ENCODE peak calls at places on chromosome 7, in eight cellular contexts. One of them, this sample, is unnamed.
A peak's percentile ranks its signal among the peaks of the same experiment; 100 is the strongest.

GRCh38 chr7:70047891-70048448 is 449.7 kb downstream of the AUTS2 start:
- DNase-seq in kidney glomerular epithelial cell: no peak
- DNase-seq in neural crest cell: no peak
- DNase-seq in iPS-NIHi11: peak; percentile 39
- DNase-seq in fibroblast of pulmonary artery: no peak
- DNase-seq in dermis microvascular lymphatic vessel endothelial cell: no peak
- DNase-seq in lower lobe of right lung: no peak
- DNase-seq in activated CD4-positive, alpha-beta T cell treated with anti-CD3 and anti-CD28 coated beads, Interleukin-2, amount 10 ng/mL, durations not matched to agents 24 days and 14 days: no peak
- DNase-seq in this sample: no peak

GRCh38 chr7:31648288-31648687 is 38.7 kb upstream of the PPP1R17 start:
- DNase-seq in kidney glomerular epithelial cell: peak; percentile 16
- DNase-seq in neural crest cell: no peak
- DNase-seq in iPS-NIHi11: no peak
- DNase-seq in fibroblast of pulmonary artery: peak; percentile 7
- DNase-seq in dermis microvascular lymphatic vessel endothelial cell: peak; percentile 7
- DNase-seq in lower lobe of right lung: no peak
- DNase-seq in activated CD4-positive, alpha-beta T cell treated with anti-CD3 and anti-CD28 coated beads, Interleukin-2, amount 10 ng/mL, durations not matched to agents 24 days and 14 days: no peak
- DNase-seq in this sample: no peak

GRCh38 chr7:23347007-23347681 is 48.0 kb downstream of the MALSU1 start:
- DNase-seq in kidney glomerular epithelial cell: no peak
- DNase-seq in neural crest cell: no peak
- DNase-seq in iPS-NIHi11: no peak
- DNase-seq in fibroblast of pulmonary artery: no peak
- DNase-seq in dermis microvascular lymphatic vessel endothelial cell: no peak
- DNase-seq in lower lobe of right lung: no peak
- DNase-seq in activated CD4-positive, alpha-beta T cell treated with anti-CD3 and anti-CD28 coated beads, Interleukin-2, amount 10 ng/mL, durations not matched to agents 24 days and 14 days: peak; percentile 41
- DNase-seq in this sample: no peak

GRCh38 chr7:89385414-89385813 is 589.9 kb upstream of the TEX47 start:
- DNase-seq in kidney glomerular epithelial cell: no peak
- DNase-seq in neural crest cell: no peak
- DNase-seq in iPS-NIHi11: no peak
- DNase-seq in fibroblast of pulmonary artery: no peak
- DNase-seq in dermis microvascular lymphatic vessel endothelial cell: no peak
- DNase-seq in lower lobe of right lung: no peak
- DNase-seq in activated CD4-positive, alpha-beta T cell treated with anti-CD3 and anti-CD28 coated beads, Interleukin-2, amount 10 ng/mL, durations not matched to agents 24 days and 14 days: no peak
- DNase-seq in this sample: no peak

GRCh38 chr7:133961724-133962123 is 165.4 kb upstream of the LRGUK start:
- DNase-seq in kidney glomerular epithelial cell: no peak
- DNase-seq in neural crest cell: no peak
- DNase-seq in iPS-NIHi11: no peak
- DNase-seq in fibroblast of pulmonary artery: no peak
- DNase-seq in dermis microvascular lymphatic vessel endothelial cell: no peak
- DNase-seq in lower lobe of right lung: no peak
- DNase-seq in activated CD4-positive, alpha-beta T cell treated with anti-CD3 and anti-CD28 coated beads, Interleukin-2, amount 10 ng/mL, durations not matched to agents 24 days and 14 days: peak; percentile 55
- DNase-seq in this sample: no peak

GRCh38 chr7:13879994-13880686 is 109.3 kb downstream of the ETV1 start:
- DNase-seq in kidney glomerular epithelial cell: peak; percentile 59
- DNase-seq in neural crest cell: no peak
- DNase-seq in iPS-NIHi11: no peak
- DNase-seq in fibroblast of pulmonary artery: peak; percentile 23
- DNase-seq in dermis microvascular lymphatic vessel endothelial cell: no peak
- DNase-seq in lower lobe of right lung: no peak
- DNase-seq in activated CD4-positive, alpha-beta T cell treated with anti-CD3 and anti-CD28 coated beads, Interleukin-2, amount 10 ng/mL, durations not matched to agents 24 days and 14 days: no peak
- DNase-seq in this sample: no peak

GRCh38 chr7:116496653-116497052 is 2.9 kb upstream of the CAV2 start:
- DNase-seq in kidney glomerular epithelial cell: no peak
- DNase-seq in neural crest cell: no peak
- DNase-seq in iPS-NIHi11: no peak
- DNase-seq in fibroblast of pulmonary artery: no peak
- DNase-seq in dermis microvascular lymphatic vessel endothelial cell: no peak
- DNase-seq in lower lobe of right lung: no peak
- DNase-seq in activated CD4-positive, alpha-beta T cell treated with anti-CD3 and anti-CD28 coated beads, Interleukin-2, amount 10 ng/mL, durations not matched to agents 24 days and 14 days: no peak
- DNase-seq in this sample: no peak

GRCh38 chr7:151992375-151992774 is 33.1 kb upstream of the GALNT11 start:
- DNase-seq in kidney glomerular epithelial cell: no peak
- DNase-seq in neural crest cell: peak; percentile 41
- DNase-seq in iPS-NIHi11: peak; percentile 71
- DNase-seq in fibroblast of pulmonary artery: peak; percentile 17
- DNase-seq in dermis microvascular lymphatic vessel endothelial cell: peak; percentile 4
- DNase-seq in lower lobe of right lung: peak; percentile 71
- DNase-seq in activated CD4-positive, alpha-beta T cell treated with anti-CD3 and anti-CD28 coated beads, Interleukin-2, amount 10 ng/mL, durations not matched to agents 24 days and 14 days: peak; percentile 76
- DNase-seq in this sample: peak; percentile 81